ENCODE peak calls at places on chromosomes 13 and 19, in six cellular contexts. U is lower leg skin; D is NCI-H2227 treated with DMSO at 0.1 percent for 48 hours; Y is cerebellar nuclear complex; A is stimulated activated CD4-positive, alpha-beta T cell treated with anti-CD3 and anti-CD28 coated beads, Interleukin-2, amount 100 ng/mL, for 48 hours; S is breast epithelium. Z is an unnamed sample.

GRCh38 chr13:31192306-31192705 is 7.5 kb upstream of the B3GLCT start:
- DNase-seq in D (no peak), A (no peak), S (no peak), Y (no peak), U (no peak), Z (no peak)

GRCh38 chr19:38869836-38870607 is 8.1 kb downstream of the RINL start:
- DNase-seq in A (peak), S (peak), Y (peak), U (peak), D (no peak), Z (peak)

GRCh38 chr19:11408591-11408990 is 10.5 kb downstream of the RGL3 start:
- DNase-seq in D (no peak), A (no peak), Y (no peak), S (no peak), U (no peak), Z (no peak)

GRCh38 chr13:26062853-26063444 is 11.1 kb upstream of the SHISA2 start:
- DNase-seq in A (no peak), U (peak), D (peak), Y (no peak), S (no peak), Z (peak)

GRCh38 chr13:40401911-40402776 is 264.3 kb downstream of the FOXO1 start:
- DNase-seq in A (no peak), S (peak), D (no peak), U (peak), Y (no peak), Z (peak)

GRCh38 chr19:18203408-18203862 is 407 bp downstream of the RAB3A start:
- DNase-seq in U (no peak), D (no peak), Y (no peak), S (no peak), A (peak), Z (peak)

GRCh38 chr19:18772620-18773587 is 18.2 kb downstream of the COMP start:
- DNase-seq in S (peak), A (no peak), U (no peak), Y (no peak), D (no peak), Z (no peak)

GRCh38 chr13:74290324-74290773 is 156.1 kb upstream of the KLF12 start:
- DNase-seq in S (no peak), D (peak), U (peak), Y (peak), A (no peak), Z (peak)

GRCh38 chr19:14318873-14319272 is 62.4 kb upstream of the ADGRE5 start:
- DNase-seq in S (no peak), D (no peak), Y (no peak), A (no peak), U (no peak), Z (no peak)

GRCh38 chr13:94329277-94329676 is 150.2 kb downstream of the DCT start:
- DNase-seq in S (no peak), U (no peak), D (no peak), Y (no peak), A (no peak), Z (peak)

GRCh38 chr13:20492641-20493040 is 33.0 kb downstream of the CRYL1 start:
- DNase-seq in D (no peak), U (no peak), S (no peak), A (peak), Y (no peak), Z (peak)

GRCh38 chr13:113034451-113035208 is 65.6 kb downstream of the MCF2L start:
- DNase-seq in Y (peak), A (no peak), S (no peak), U (peak), D (no peak), Z (peak)

GRCh38 chr13:98856983-98857382 is 104.5 kb upstream of the SLC15A1 start:
- DNase-seq in D (no peak), U (no peak), A (no peak), Y (no peak), S (no peak), Z (no peak)

GRCh38 chr19:676343-677105 is at the start of gene FSTL3:
- DNase-seq in A (no peak), S (no peak), Y (no peak), U (no peak), D (no peak), Z (peak)

GRCh38 chr13:76884167-76884566 is 2.0 kb downstream of the KCTD12 start:
- DNase-seq in U (no peak), D (no peak), A (peak), S (no peak), Y (no peak), Z (peak)

GRCh38 chr13:113855012-113855921 is 8.6 kb downstream of the GAS6 start:
- DNase-seq in A (no peak), D (no peak), S (peak), U (no peak), Y (no peak), Z (no peak)

GRCh38 chr13:113860051-113860471 is 3.8 kb downstream of the GAS6 start:
- DNase-seq in Y (no peak), A (no peak), U (no peak), S (peak), D (no peak), Z (no peak)

GRCh38 chr13:85080726-85081125 is 718.5 kb downstream of the SLITRK6 start:
- DNase-seq in S (no peak), D (no peak), Y (no peak), A (no peak), U (no peak), Z (no peak)

GRCh38 chr13:110907951-110908898 is 6.6 kb downstream of the ANKRD10 start:
- DNase-seq in Y (no peak), S (no peak), A (no peak), D (no peak), U (no peak), Z (peak)

GRCh38 chr19:28296506-28296905 is 916.4 kb downstream of the UQCRFS1 start:
- DNase-seq in S (no peak), Y (no peak), A (no peak), U (no peak), D (no peak), Z (peak)

GRCh38 chr19:2641332-2641698 is 61.2 kb downstream of the GNG7 start:
- DNase-seq in A (no peak), S (no peak), D (no peak), U (no peak), Y (no peak), Z (no peak)

GRCh38 chr13:63124863-63125262 is 1709.2 kb upstream of the PCDH20 start:
- DNase-seq in S (no peak), U (no peak), Y (no peak), D (no peak), A (no peak), Z (peak)

GRCh38 chr13:46341112-46341711 is 45.8 kb downstream of the RUBCNL start:
- DNase-seq in Y (no peak), U (no peak), A (peak), D (no peak), S (no peak), Z (peak)

GRCh38 chr19:52945652-52946321 is 16.9 kb downstream of the ZNF816 start:
- DNase-seq in A (no peak), U (no peak), S (no peak), D (peak), Y (no peak), Z (no peak)

GRCh38 chr13:90801621-90802020 is 545.9 kb upstream of the MIR17HG start:
- DNase-seq in Y (no peak), A (no peak), D (no peak), U (no peak), S (no peak), Z (no peak)

GRCh38 chr13:41960700-41961697 is at the start of gene VWA8:
- DNase-seq in D (peak), S (peak), A (peak), Y (no peak), U (peak), Z (peak)

GRCh38 chr19:18718015-18718526 is 34.6 kb downstream of the CRTC1 start:
- DNase-seq in A (no peak), S (no peak), U (no peak), Y (no peak), D (no peak), Z (no peak)

GRCh38 chr19:2167896-2168618 is 4.3 kb downstream of the DOT1L start:
- DNase-seq in U (peak), A (no peak), S (no peak), Y (no peak), D (no peak), Z (peak)

GRCh38 chr13:75687145-75687763 is 51.1 kb downstream of the LMO7 start:
- DNase-seq in D (no peak), Y (no peak), A (no peak), U (no peak), S (no peak), Z (peak)

GRCh38 chr13:112140366-112140765 is 73.4 kb downstream of the SOX1 start:
- DNase-seq in Y (no peak), A (no peak), S (peak), U (no peak), D (no peak), Z (no peak)

GRCh38 chr19:18879579-18880373 is 16.2 kb downstream of the CERS1 start:
- DNase-seq in Y (no peak), D (no peak), A (peak), S (no peak), U (no peak), Z (peak)

GRCh38 chr19:32868206-32868950 is 1.2 kb downstream of the SLC7A9 start:
- DNase-seq in A (no peak), D (no peak), S (no peak), Y (no peak), U (no peak), Z (no peak)

Z was measured in GM23248.